ENCODE peak calls at places on chromosomes 4 and X, in seven cellular contexts. One of them, this sample, is unnamed.

GRCh38 chrX:9885150-9885549 is 82.0 kb upstream of the CLDN34 start:
- DNase-seq in heart right ventricle: peak; percentile 46
- DNase-seq in astrocyte of the spinal cord: peak; percentile 71
- DNase-seq in memory B cell: peak; percentile 18
- DNase-seq in endothelial cell: peak; percentile 62
- DNase-seq in NCI-H1930: peak; percentile 27
- DNase-seq in iris pigment epithelial cell: peak; percentile 69
- DNase-seq in this sample: peak; percentile 61

GRCh38 chr4:136558940-136559494 is 973.3 kb downstream of the PCDH18 start:
- DNase-seq in iris pigment epithelial cell: no peak
- DNase-seq in heart right ventricle: no peak
- DNase-seq in astrocyte of the spinal cord: no peak
- DNase-seq in memory B cell: no peak
- DNase-seq in NCI-H1930: no peak
- DNase-seq in endothelial cell: no peak
- DNase-seq in this sample: no peak

GRCh38 chr4:84568496-84568895 is 14.4 kb upstream of the CDS1 start:
- DNase-seq in heart right ventricle: no peak
- DNase-seq in memory B cell: no peak
- DNase-seq in astrocyte of the spinal cord: no peak
- DNase-seq in NCI-H1930: no peak
- DNase-seq in endothelial cell: no peak
- DNase-seq in iris pigment epithelial cell: no peak
- DNase-seq in this sample: no peak

GRCh38 chrX:150543230-150544155 is 24.9 kb upstream of the MTM1 start:
- DNase-seq in memory B cell: no peak
- DNase-seq in iris pigment epithelial cell: no peak
- DNase-seq in NCI-H1930: no peak
- DNase-seq in heart right ventricle: no peak
- DNase-seq in astrocyte of the spinal cord: no peak
- DNase-seq in endothelial cell: no peak
- DNase-seq in this sample: no peak

GRCh38 chrX:70354726-70355125 is 64.8 kb downstream of the KIF4A start:
- DNase-seq in endothelial cell: no peak
- DNase-seq in heart right ventricle: no peak
- DNase-seq in NCI-H1930: no peak
- DNase-seq in iris pigment epithelial cell: no peak
- DNase-seq in memory B cell: no peak
- DNase-seq in astrocyte of the spinal cord: no peak
- DNase-seq in this sample: no peak

GRCh38 chrX:19613645-19614323 is 98.5 kb upstream of the MAP3K15 start:
- DNase-seq in memory B cell: no peak
- DNase-seq in iris pigment epithelial cell: no peak
- DNase-seq in NCI-H1930: no peak
- DNase-seq in heart right ventricle: peak; percentile 24
- DNase-seq in endothelial cell: no peak
- DNase-seq in astrocyte of the spinal cord: no peak
- DNase-seq in this sample: no peak

GRCh38 chr4:4696521-4696920 is 154.7 kb upstream of the STX18 start:
- DNase-seq in heart right ventricle: no peak
- DNase-seq in iris pigment epithelial cell: no peak
- DNase-seq in endothelial cell: no peak
- DNase-seq in astrocyte of the spinal cord: no peak
- DNase-seq in NCI-H1930: no peak
- DNase-seq in memory B cell: no peak
- DNase-seq in this sample: no peak

GRCh38 chr4:19945979-19946380 is 305.7 kb upstream of the SLIT2 start:
- DNase-seq in astrocyte of the spinal cord: peak; percentile 99
- DNase-seq in heart right ventricle: no peak
- DNase-seq in iris pigment epithelial cell: peak; percentile 100
- DNase-seq in memory B cell: no peak
- DNase-seq in endothelial cell: no peak
- DNase-seq in NCI-H1930: no peak
- DNase-seq in this sample: no peak

GRCh38 chr4:2266181-2266580 is 4.3 kb upstream of the MXD4 start:
- DNase-seq in memory B cell: no peak
- DNase-seq in NCI-H1930: no peak
- DNase-seq in astrocyte of the spinal cord: no peak
- DNase-seq in iris pigment epithelial cell: peak; percentile 19
- DNase-seq in endothelial cell: no peak
- DNase-seq in heart right ventricle: peak; percentile 80
- DNase-seq in this sample: no peak

GRCh38 chr4:39256436-39256835 is 74.1 kb downstream of the WDR19 start:
- DNase-seq in endothelial cell: no peak
- DNase-seq in heart right ventricle: no peak
- DNase-seq in iris pigment epithelial cell: peak; percentile 10
- DNase-seq in NCI-H1930: no peak
- DNase-seq in memory B cell: no peak
- DNase-seq in astrocyte of the spinal cord: peak; percentile 53
- DNase-seq in this sample: no peak

GRCh38 chr4:158783775-158784174 is 14.9 kb downstream of the FNIP2 start:
- DNase-seq in heart right ventricle: no peak
- DNase-seq in iris pigment epithelial cell: peak; percentile 79
- DNase-seq in memory B cell: no peak
- DNase-seq in endothelial cell: no peak
- DNase-seq in NCI-H1930: no peak
- DNase-seq in astrocyte of the spinal cord: peak; percentile 54
- DNase-seq in this sample: no peak

GRCh38 chr4:122875949-122876348 is 46.4 kb downstream of the NUDT6 start:
- DNase-seq in memory B cell: no peak
- DNase-seq in NCI-H1930: no peak
- DNase-seq in iris pigment epithelial cell: no peak
- DNase-seq in heart right ventricle: no peak
- DNase-seq in astrocyte of the spinal cord: no peak
- DNase-seq in endothelial cell: no peak
- DNase-seq in this sample: no peak

GRCh38 chrX:7120578-7121219 is 26.8 kb upstream of the STS start:
- DNase-seq in memory B cell: no peak
- DNase-seq in NCI-H1930: no peak
- DNase-seq in astrocyte of the spinal cord: peak; percentile 65
- DNase-seq in iris pigment epithelial cell: peak; percentile 80
- DNase-seq in endothelial cell: no peak
- DNase-seq in heart right ventricle: no peak
- DNase-seq in this sample: peak; percentile 21

GRCh38 chrX:136146614-136147319 is 566 bp upstream of the FHL1 start:
- DNase-seq in astrocyte of the spinal cord: no peak
- DNase-seq in memory B cell: no peak
- DNase-seq in NCI-H1930: peak; percentile 33
- DNase-seq in iris pigment epithelial cell: no peak
- DNase-seq in heart right ventricle: peak; percentile 26
- DNase-seq in endothelial cell: no peak
- DNase-seq in this sample: no peak

This sample was measured in NAMALWA.